ENCODE peak calls at places on chromosomes 13 and 19, in six cellular contexts. One of them, this sample, is unnamed.

GRCh38 chr13:59906413-59907027 is 257.2 kb downstream of the DIAPH3 start:
- DNase-seq in GM06990: no peak
- DNase-seq in psoas muscle: no peak
- DNase-seq in left ventricle myocardium inferior: no peak
- DNase-seq in H9: no peak
- DNase-seq in breast epithelium: no peak
- DNase-seq in this sample: no peak

GRCh38 chr13:103288114-103288513 is 221.9 kb upstream of the SLC10A2 start:
- DNase-seq in psoas muscle: no peak
- DNase-seq in left ventricle myocardium inferior: no peak
- DNase-seq in GM06990: no peak
- DNase-seq in H9: no peak
- DNase-seq in breast epithelium: no peak
- DNase-seq in this sample: no peak

GRCh38 chr19:33375760-33376159 is 2.3 kb downstream of the CEBPG start:
- DNase-seq in breast epithelium: no peak
- DNase-seq in H9: no peak
- DNase-seq in psoas muscle: no peak
- DNase-seq in GM06990: no peak
- DNase-seq in left ventricle myocardium inferior: no peak
- DNase-seq in this sample: no peak

GRCh38 chr13:41019027-41019487 is at the start of gene ELF1:
- DNase-seq in psoas muscle: no peak
- DNase-seq in H9: no peak
- DNase-seq in breast epithelium: no peak
- DNase-seq in GM06990: peak; percentile 80
- DNase-seq in left ventricle myocardium inferior: no peak
- DNase-seq in this sample: no peak

GRCh38 chr19:13058951-13059660 is 43.6 kb downstream of the LYL1 start:
- DNase-seq in breast epithelium: no peak
- DNase-seq in GM06990: no peak
- DNase-seq in left ventricle myocardium inferior: no peak
- DNase-seq in H9: no peak
- DNase-seq in psoas muscle: no peak
- DNase-seq in this sample: no peak

GRCh38 chr13:29543230-29544215 is 52.0 kb downstream of the SLC7A1 start:
- DNase-seq in GM06990: peak; percentile 51
- DNase-seq in H9: peak; percentile 47
- DNase-seq in breast epithelium: no peak
- DNase-seq in left ventricle myocardium inferior: no peak
- DNase-seq in psoas muscle: no peak
- DNase-seq in this sample: no peak

GRCh38 chr13:42994878-42995277 is 2.8 kb upstream of the EPSTI1 start:
- DNase-seq in H9: no peak
- DNase-seq in left ventricle myocardium inferior: no peak
- DNase-seq in breast epithelium: no peak
- DNase-seq in GM06990: no peak
- DNase-seq in psoas muscle: no peak
- DNase-seq in this sample: no peak

GRCh38 chr19:3725640-3726310 is 17.6 kb downstream of the TJP3 start:
- DNase-seq in left ventricle myocardium inferior: no peak
- DNase-seq in H9: peak; percentile 85
- DNase-seq in breast epithelium: peak; percentile 79
- DNase-seq in GM06990: no peak
- DNase-seq in psoas muscle: no peak
- DNase-seq in this sample: no peak

GRCh38 chr13:70890289-70890688 is 782.0 kb upstream of the KLHL1 start:
- DNase-seq in psoas muscle: no peak
- DNase-seq in GM06990: no peak
- DNase-seq in breast epithelium: no peak
- DNase-seq in H9: no peak
- DNase-seq in left ventricle myocardium inferior: no peak
- DNase-seq in this sample: no peak

GRCh38 chr19:33064117-33064777 is 441 bp downstream of the RHPN2 start:
- DNase-seq in psoas muscle: peak; percentile 19
- DNase-seq in GM06990: peak; percentile 42
- DNase-seq in breast epithelium: peak; percentile 72
- DNase-seq in H9: peak; percentile 75
- DNase-seq in left ventricle myocardium inferior: no peak
- DNase-seq in this sample: peak; percentile 51

GRCh38 chr19:14167594-14168138 is 31.3 kb upstream of the ASF1B start:
- DNase-seq in psoas muscle: no peak
- DNase-seq in left ventricle myocardium inferior: no peak
- DNase-seq in H9: no peak
- DNase-seq in GM06990: no peak
- DNase-seq in breast epithelium: no peak
- DNase-seq in this sample: no peak

GRCh38 chr13:49292742-49293498 is 45.2 kb downstream of the CDADC1 start:
- DNase-seq in left ventricle myocardium inferior: no peak
- DNase-seq in GM06990: no peak
- DNase-seq in breast epithelium: no peak
- DNase-seq in H9: no peak
- DNase-seq in psoas muscle: peak; percentile 53
- DNase-seq in this sample: peak; percentile 53

DNA sequence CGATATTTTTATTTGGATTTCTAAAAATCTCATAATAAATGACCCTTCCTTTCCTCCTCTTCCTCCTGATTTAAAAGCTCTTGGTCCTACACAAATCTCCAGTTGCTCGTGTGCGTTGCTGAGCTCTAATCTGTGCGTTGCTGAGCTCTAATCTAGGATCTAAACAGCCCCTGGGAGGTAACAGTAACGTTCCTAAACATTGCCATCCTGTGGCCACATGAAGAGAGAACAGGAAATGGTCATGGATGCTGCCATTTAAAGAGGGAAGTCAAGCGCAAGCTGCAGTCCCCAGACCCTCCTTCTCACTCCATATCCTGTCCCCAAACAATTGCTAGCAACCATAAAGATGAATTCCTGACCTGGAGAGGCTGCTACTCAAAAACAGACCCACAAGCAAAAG is 170.8 kb downstream of the NUFIP1 start:
- DNase-seq in psoas muscle: no peak
- DNase-seq in left ventricle myocardium inferior: no peak
- DNase-seq in GM06990: no peak
- DNase-seq in H9: peak; percentile 53
- DNase-seq in breast epithelium: no peak
- DNase-seq in this sample: no peak
- TF ChIP-seq CTCF in psoas muscle: no peak
- TF ChIP-seq CTCF in left ventricle myocardium inferior: no peak
- TF ChIP-seq CTCF in GM06990: peak; percentile 3
- TF ChIP-seq CTCF in H9: peak; percentile 66
- TF ChIP-seq CTCF in breast epithelium: peak; percentile 25
- TF ChIP-seq CTCF in this sample: no peak

DNA sequence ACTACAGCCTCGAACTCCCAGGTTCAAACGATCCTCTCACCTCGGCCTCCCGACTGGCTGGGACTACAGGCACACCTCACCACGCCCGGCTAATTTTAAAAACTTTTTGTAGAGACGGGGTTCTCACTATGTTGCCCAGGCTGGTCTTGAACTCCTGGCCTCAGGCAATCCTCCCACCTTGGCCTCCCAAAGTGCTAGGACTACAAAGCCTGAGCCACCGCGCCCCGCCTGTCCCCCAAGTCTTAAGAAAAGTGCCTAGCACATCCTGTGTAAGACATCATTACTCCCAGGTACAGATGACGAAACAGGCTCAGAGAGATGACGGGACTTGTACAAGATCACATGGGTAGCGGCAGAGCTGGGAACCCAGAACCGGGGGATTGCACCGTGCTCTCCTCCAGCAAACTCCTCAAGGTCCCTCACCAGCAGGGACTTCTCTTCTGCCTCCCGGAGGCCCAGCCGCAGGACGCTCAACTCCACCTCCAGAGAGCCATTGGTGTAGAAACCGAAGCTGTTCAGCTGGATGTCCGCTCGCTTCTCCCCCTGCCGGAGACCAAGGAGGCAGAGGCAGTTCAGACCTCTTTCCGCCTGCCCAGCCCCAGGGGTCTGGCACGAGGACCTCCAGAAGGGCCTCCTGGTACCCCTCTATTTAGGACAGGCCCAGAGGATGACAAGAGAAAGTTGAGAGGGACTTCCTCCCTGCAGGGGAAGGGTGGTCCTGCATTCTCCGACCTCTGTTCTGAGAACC is 1.0 kb downstream of the GPR108 start:
- DNase-seq in H9: peak; percentile 89
- DNase-seq in psoas muscle: peak; percentile 71
- DNase-seq in breast epithelium: peak; percentile 70
- DNase-seq in GM06990: peak; percentile 84
- DNase-seq in left ventricle myocardium inferior: peak; percentile 73
- DNase-seq in this sample: peak; percentile 82
- TF ChIP-seq CTCF in H9: peak; percentile 61
- TF ChIP-seq CTCF in psoas muscle: peak; percentile 58
- TF ChIP-seq CTCF in breast epithelium: peak; percentile 66
- TF ChIP-seq CTCF in GM06990: peak; percentile 78
- TF ChIP-seq CTCF in left ventricle myocardium inferior: peak; percentile 68
- TF ChIP-seq CTCF in this sample: peak; percentile 36

DNA sequence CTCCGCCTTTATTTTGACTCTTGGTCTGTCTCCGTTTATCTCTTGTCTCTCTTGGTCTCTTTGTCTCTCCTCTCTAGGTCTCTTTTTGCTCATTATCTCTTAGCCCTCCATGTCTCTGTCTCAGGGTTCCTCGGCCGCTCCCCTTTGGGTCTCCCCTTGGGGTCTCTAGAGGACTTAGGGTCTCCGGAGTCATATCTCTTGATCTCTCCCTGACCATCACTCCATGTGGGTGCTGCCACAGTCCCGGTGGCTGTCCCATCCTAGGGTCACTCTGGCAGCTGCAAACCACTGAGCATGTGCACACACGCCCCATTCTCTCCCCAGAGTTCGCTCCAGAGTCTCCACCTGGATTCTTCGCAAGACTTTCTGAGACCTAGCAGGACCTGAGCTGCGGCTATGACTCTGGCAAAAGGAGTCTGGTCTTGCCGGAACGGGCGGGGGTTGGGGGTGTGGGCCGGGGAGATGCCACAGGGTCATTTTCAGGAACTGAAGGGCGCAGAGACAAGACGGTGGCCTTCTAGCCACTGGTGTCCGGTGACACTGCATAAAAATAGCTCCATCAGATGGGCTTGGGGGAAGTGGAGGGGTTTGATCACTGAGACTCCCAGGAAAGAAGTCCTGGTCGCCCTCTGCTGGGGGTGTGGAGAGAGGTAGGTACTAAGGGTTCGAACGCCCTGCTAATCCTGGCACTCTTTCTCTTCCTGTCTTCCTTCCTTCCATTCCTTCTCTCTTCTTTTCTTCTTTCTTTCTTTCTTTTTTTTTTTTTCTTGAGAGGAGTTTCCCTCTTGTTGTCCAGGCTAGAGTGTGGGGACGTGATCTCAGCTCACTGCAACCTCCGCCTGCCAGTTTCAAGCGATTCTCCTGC is 1.2 kb upstream of the KCNA7 start:
- DNase-seq in psoas muscle: peak; percentile 74
- DNase-seq in breast epithelium: no peak
- DNase-seq in GM06990: no peak
- DNase-seq in H9: peak; percentile 71
- DNase-seq in left ventricle myocardium inferior: no peak
- DNase-seq in this sample: peak; percentile 51
- TF ChIP-seq CTCF in psoas muscle: peak; percentile 51
- TF ChIP-seq CTCF in breast epithelium: no peak
- TF ChIP-seq CTCF in GM06990: peak; percentile 46
- TF ChIP-seq CTCF in H9: peak; percentile 60
- TF ChIP-seq CTCF in left ventricle myocardium inferior: peak; percentile 19
- TF ChIP-seq CTCF in this sample: no peak

DNA sequence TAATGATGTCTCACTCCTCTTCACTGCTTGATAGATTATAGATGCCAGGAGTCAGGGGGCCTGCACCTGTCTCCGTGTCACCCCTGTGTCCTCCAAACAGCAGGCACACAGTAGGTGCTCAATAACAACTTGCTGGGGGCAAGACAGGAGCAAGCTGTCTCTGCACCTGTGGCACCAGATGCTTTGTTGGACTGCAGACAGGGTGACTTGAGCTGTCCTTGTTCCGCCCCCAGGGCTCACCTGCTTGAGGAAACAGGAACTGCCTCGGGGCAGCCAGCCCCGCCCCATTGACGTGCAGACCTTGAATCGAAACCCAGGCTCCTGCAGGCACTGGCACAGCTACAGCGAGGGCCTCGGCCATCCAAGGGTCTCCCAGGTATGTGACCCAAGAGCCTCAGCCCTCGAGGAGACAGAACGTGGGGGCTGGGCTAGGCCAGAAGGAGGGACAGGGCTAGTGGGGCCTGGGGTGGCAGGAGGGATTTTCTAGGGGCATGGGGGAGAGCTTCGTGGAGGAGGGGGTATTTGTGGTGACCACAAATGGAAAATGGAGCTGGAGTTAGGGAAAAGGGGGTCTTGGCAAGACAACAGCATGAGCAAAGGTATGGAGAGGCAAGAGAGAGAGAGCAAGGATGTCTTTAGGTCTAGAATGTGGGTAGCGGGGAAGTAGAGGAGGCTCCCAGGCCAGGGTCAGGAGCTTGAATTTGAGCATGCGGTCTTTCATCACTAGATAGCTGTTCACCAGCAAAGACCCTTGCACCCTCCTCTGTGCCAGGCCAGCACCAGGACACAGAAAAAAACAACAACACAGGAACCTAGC is at the start of gene HSH2D:
- DNase-seq in GM06990: peak; percentile 89
- DNase-seq in H9: peak; percentile 93
- DNase-seq in breast epithelium: peak; percentile 60
- DNase-seq in left ventricle myocardium inferior: peak; percentile 36
- DNase-seq in psoas muscle: peak; percentile 30
- DNase-seq in this sample: no peak
- TF ChIP-seq CTCF in GM06990: no peak
- TF ChIP-seq CTCF in H9: no peak
- TF ChIP-seq CTCF in breast epithelium: no peak
- TF ChIP-seq CTCF in left ventricle myocardium inferior: no peak
- TF ChIP-seq CTCF in psoas muscle: no peak
- TF ChIP-seq CTCF in this sample: no peak

GRCh38 chr13:112194579-112194978 is 127.6 kb downstream of the SOX1 start:
- DNase-seq in H9: no peak
- DNase-seq in breast epithelium: no peak
- DNase-seq in psoas muscle: no peak
- DNase-seq in left ventricle myocardium inferior: no peak
- DNase-seq in GM06990: no peak
- DNase-seq in this sample: no peak

GRCh38 chr13:112193463-112194166 is 126.7 kb downstream of the SOX1 start:
- DNase-seq in left ventricle myocardium inferior: no peak
- DNase-seq in GM06990: no peak
- DNase-seq in breast epithelium: no peak
- DNase-seq in psoas muscle: no peak
- DNase-seq in H9: no peak
- DNase-seq in this sample: no peak

GRCh38 chr13:112188298-112188610 is 121.3 kb downstream of the SOX1 start:
- DNase-seq in H9: no peak
- DNase-seq in GM06990: no peak
- DNase-seq in psoas muscle: no peak
- DNase-seq in breast epithelium: no peak
- DNase-seq in left ventricle myocardium inferior: no peak
- DNase-seq in this sample: no peak

GRCh38 chr13:112198611-112199010 is 131.7 kb downstream of the SOX1 start:
- DNase-seq in left ventricle myocardium inferior: no peak
- DNase-seq in GM06990: no peak
- DNase-seq in breast epithelium: no peak
- DNase-seq in psoas muscle: no peak
- DNase-seq in H9: no peak
- DNase-seq in this sample: no peak

GRCh38 chr13:112194167-112194530 is 127.2 kb downstream of the SOX1 start:
- DNase-seq in breast epithelium: no peak
- DNase-seq in GM06990: no peak
- DNase-seq in psoas muscle: no peak
- DNase-seq in left ventricle myocardium inferior: no peak
- DNase-seq in H9: no peak
- DNase-seq in this sample: no peak
- TF ChIP-seq CTCF in breast epithelium: no peak
- TF ChIP-seq CTCF in GM06990: no peak
- TF ChIP-seq CTCF in psoas muscle: no peak
- TF ChIP-seq CTCF in left ventricle myocardium inferior: no peak
- TF ChIP-seq CTCF in H9: no peak
- TF ChIP-seq CTCF in this sample: no peak

GRCh38 chr13:110652231-110652730 is 36.9 kb downstream of the NAXD start:
- DNase-seq in left ventricle myocardium inferior: no peak
- DNase-seq in psoas muscle: no peak
- DNase-seq in H9: no peak
- DNase-seq in breast epithelium: no peak
- DNase-seq in GM06990: no peak
- DNase-seq in this sample: no peak
- TF ChIP-seq CTCF in left ventricle myocardium inferior: no peak
- TF ChIP-seq CTCF in psoas muscle: no peak
- TF ChIP-seq CTCF in H9: no peak
- TF ChIP-seq CTCF in breast epithelium: no peak
- TF ChIP-seq CTCF in GM06990: no peak
- TF ChIP-seq CTCF in this sample: no peak